ENCODE peak calls at places on chromosomes 11 and 22, in five cellular contexts. One of them, this sample, is unnamed.

GRCh38 chr11:35111171-35112055 is 27.6 kb upstream of the CD44 start:
- DNase-seq in WTC11: no peak
- DNase-seq in cardiac muscle cell: peak; percentile 94
- DNase-seq in sigmoid colon: no peak
- DNase-seq in mesothelial cell of epicardium: no peak
- DNase-seq in this sample: no peak

GRCh38 chr11:15748673-15749190 is 607.6 kb downstream of the SOX6 start:
- DNase-seq in WTC11: no peak
- DNase-seq in cardiac muscle cell: no peak
- DNase-seq in sigmoid colon: no peak
- DNase-seq in mesothelial cell of epicardium: no peak
- DNase-seq in this sample: no peak

GRCh38 chr11:128324531-128325141 is 262.7 kb downstream of the ETS1 start:
- DNase-seq in WTC11: no peak
- DNase-seq in cardiac muscle cell: no peak
- DNase-seq in sigmoid colon: no peak
- DNase-seq in mesothelial cell of epicardium: no peak
- DNase-seq in this sample: no peak

GRCh38 chr22:28942801-28943500 is 59.6 kb downstream of the ZNRF3 start:
- DNase-seq in WTC11: no peak
- DNase-seq in cardiac muscle cell: no peak
- DNase-seq in sigmoid colon: no peak
- DNase-seq in mesothelial cell of epicardium: no peak
- DNase-seq in this sample: no peak

GRCh38 chr22:34111210-34111824 is 191.0 kb upstream of the LARGE1 start:
- DNase-seq in WTC11: peak; percentile 49
- DNase-seq in cardiac muscle cell: peak; percentile 10
- DNase-seq in sigmoid colon: peak; percentile 64
- DNase-seq in mesothelial cell of epicardium: peak; percentile 47
- DNase-seq in this sample: peak; percentile 40

GRCh38 chr11:74932169-74932568 is 16.7 kb downstream of the XRRA1 start:
- DNase-seq in WTC11: no peak
- DNase-seq in cardiac muscle cell: peak; percentile 34
- DNase-seq in sigmoid colon: no peak
- DNase-seq in mesothelial cell of epicardium: no peak
- DNase-seq in this sample: no peak

GRCh38 chr11:8794677-8795103 is 112.1 kb downstream of the RPL27A start:
- DNase-seq in WTC11: no peak
- DNase-seq in cardiac muscle cell: no peak
- DNase-seq in sigmoid colon: no peak
- DNase-seq in mesothelial cell of epicardium: no peak
- DNase-seq in this sample: no peak

GRCh38 chr22:29212738-29213137 is 7.0 kb downstream of the EMID1 start:
- DNase-seq in WTC11: no peak
- DNase-seq in cardiac muscle cell: no peak
- DNase-seq in sigmoid colon: no peak
- DNase-seq in mesothelial cell of epicardium: no peak
- DNase-seq in this sample: no peak

GRCh38 chr11:19498986-19499669 is 213.5 kb upstream of the NAV2 start:
- DNase-seq in WTC11: no peak
- DNase-seq in cardiac muscle cell: peak; percentile 26
- DNase-seq in sigmoid colon: no peak
- DNase-seq in mesothelial cell of epicardium: no peak
- DNase-seq in this sample: no peak

GRCh38 chr11:57645716-57646085 is 4.0 kb downstream of the YPEL4 start:
- DNase-seq in WTC11: peak; percentile 37
- DNase-seq in cardiac muscle cell: no peak
- DNase-seq in sigmoid colon: no peak
- DNase-seq in mesothelial cell of epicardium: no peak
- DNase-seq in this sample: no peak

GRCh38 chr11:36339899-36340298 is 43.8 kb downstream of the PRR5L start:
- DNase-seq in WTC11: no peak
- DNase-seq in cardiac muscle cell: no peak
- DNase-seq in sigmoid colon: no peak
- DNase-seq in mesothelial cell of epicardium: no peak
- DNase-seq in this sample: no peak

GRCh38 chr22:21020802-21021429 is 6.0 kb downstream of the P2RX6 start:
- DNase-seq in WTC11: peak; percentile 68
- DNase-seq in cardiac muscle cell: peak; percentile 29
- DNase-seq in sigmoid colon: no peak
- DNase-seq in mesothelial cell of epicardium: no peak
- DNase-seq in this sample: no peak

GRCh38 chr11:9760180-9760550 is 96.3 kb downstream of the SWAP70 start:
- DNase-seq in WTC11: no peak
- DNase-seq in cardiac muscle cell: peak; percentile 97
- DNase-seq in sigmoid colon: peak; percentile 97
- DNase-seq in mesothelial cell of epicardium: no peak
- DNase-seq in this sample: no peak

GRCh38 chr11:9518835-9519234 is 54.6 kb upstream of the WEE1 start:
- DNase-seq in WTC11: no peak
- DNase-seq in cardiac muscle cell: no peak
- DNase-seq in sigmoid colon: no peak
- DNase-seq in mesothelial cell of epicardium: no peak
- DNase-seq in this sample: no peak

GRCh38 chr11:66081505-66081904 is 11.4 kb downstream of the PACS1 start:
- DNase-seq in WTC11: no peak
- DNase-seq in cardiac muscle cell: peak; percentile 33
- DNase-seq in sigmoid colon: peak; percentile 73
- DNase-seq in mesothelial cell of epicardium: no peak
- DNase-seq in this sample: no peak

GRCh38 chr11:111387318-111387863 is 8.3 kb upstream of the POU2AF1 start:
- DNase-seq in WTC11: no peak
- DNase-seq in cardiac muscle cell: no peak
- DNase-seq in sigmoid colon: peak; percentile 79
- DNase-seq in mesothelial cell of epicardium: no peak
- DNase-seq in this sample: no peak

GRCh38 chr11:113241190-113242051 is 73.0 kb upstream of the TTC12 start:
- DNase-seq in WTC11: no peak
- DNase-seq in cardiac muscle cell: peak; percentile 24
- DNase-seq in sigmoid colon: no peak
- DNase-seq in mesothelial cell of epicardium: no peak
- DNase-seq in this sample: no peak

GRCh38 chr11:96227244-96227643 is 115.8 kb downstream of the MAML2 start:
- DNase-seq in WTC11: no peak
- DNase-seq in cardiac muscle cell: no peak
- DNase-seq in sigmoid colon: no peak
- DNase-seq in mesothelial cell of epicardium: no peak
- DNase-seq in this sample: no peak

GRCh38 chr11:112793416-112793815 is 167.8 kb upstream of the NCAM1 start:
- DNase-seq in WTC11: no peak
- DNase-seq in cardiac muscle cell: no peak
- DNase-seq in sigmoid colon: no peak
- DNase-seq in mesothelial cell of epicardium: no peak
- DNase-seq in this sample: no peak

GRCh38 chr11:115916596-115916995 is 412.4 kb upstream of the CADM1 start:
- DNase-seq in WTC11: no peak
- DNase-seq in cardiac muscle cell: no peak
- DNase-seq in sigmoid colon: no peak
- DNase-seq in mesothelial cell of epicardium: no peak
- DNase-seq in this sample: no peak

GRCh38 chr22:25553131-25553530 is 11.3 kb upstream of the GRK3 start:
- DNase-seq in WTC11: no peak
- DNase-seq in cardiac muscle cell: no peak
- DNase-seq in sigmoid colon: no peak
- DNase-seq in mesothelial cell of epicardium: no peak
- DNase-seq in this sample: no peak

GRCh38 chr11:82405392-82405791 is 328.3 kb downstream of the FAM181B start:
- DNase-seq in WTC11: no peak
- DNase-seq in cardiac muscle cell: no peak
- DNase-seq in sigmoid colon: no peak
- DNase-seq in mesothelial cell of epicardium: no peak
- DNase-seq in this sample: no peak

GRCh38 chr11:77547863-77548551 is 41.7 kb upstream of the AQP11 start:
- DNase-seq in WTC11: peak; percentile 40
- DNase-seq in cardiac muscle cell: peak; percentile 82
- DNase-seq in sigmoid colon: no peak
- DNase-seq in mesothelial cell of epicardium: no peak
- DNase-seq in this sample: no peak

GRCh38 chr11:120413480-120413879 is 77.3 kb downstream of the ARHGEF12 start:
- DNase-seq in WTC11: no peak
- DNase-seq in cardiac muscle cell: peak; percentile 60
- DNase-seq in sigmoid colon: no peak
- DNase-seq in mesothelial cell of epicardium: no peak
- DNase-seq in this sample: no peak

GRCh38 chr22:28581020-28581419 is 98.6 kb downstream of the TTC28 start:
- DNase-seq in WTC11: no peak
- DNase-seq in cardiac muscle cell: no peak
- DNase-seq in sigmoid colon: no peak
- DNase-seq in mesothelial cell of epicardium: no peak
- DNase-seq in this sample: no peak

GRCh38 chr11:61700221-61700620 is 20.0 kb downstream of the DAGLA start:
- DNase-seq in WTC11: no peak
- DNase-seq in cardiac muscle cell: peak; percentile 60
- DNase-seq in sigmoid colon: no peak
- DNase-seq in mesothelial cell of epicardium: no peak
- DNase-seq in this sample: no peak

GRCh38 chr11:41795004-41795403 is 335.6 kb upstream of the LRRC4C start:
- DNase-seq in WTC11: no peak
- DNase-seq in cardiac muscle cell: no peak
- DNase-seq in sigmoid colon: no peak
- DNase-seq in mesothelial cell of epicardium: no peak
- DNase-seq in this sample: no peak

GRCh38 chr22:37784829-37785495 is 22.8 kb upstream of the GCAT start:
- DNase-seq in WTC11: no peak
- DNase-seq in cardiac muscle cell: no peak
- DNase-seq in sigmoid colon: no peak
- DNase-seq in mesothelial cell of epicardium: no peak
- DNase-seq in this sample: no peak

GRCh38 chr22:37781434-37782059 is 26.2 kb upstream of the GCAT start:
- DNase-seq in WTC11: peak; percentile 38
- DNase-seq in cardiac muscle cell: no peak
- DNase-seq in sigmoid colon: no peak
- DNase-seq in mesothelial cell of epicardium: no peak
- DNase-seq in this sample: no peak

GRCh38 chr22:37778370-37779009 is 29.2 kb upstream of the GCAT start:
- DNase-seq in WTC11: no peak
- DNase-seq in cardiac muscle cell: no peak
- DNase-seq in sigmoid colon: no peak
- DNase-seq in mesothelial cell of epicardium: no peak
- DNase-seq in this sample: no peak

GRCh38 chr22:37777122-37777687 is 30.5 kb upstream of the GCAT start:
- DNase-seq in WTC11: no peak
- DNase-seq in cardiac muscle cell: peak; percentile 59
- DNase-seq in sigmoid colon: peak; percentile 83
- DNase-seq in mesothelial cell of epicardium: no peak
- DNase-seq in this sample: no peak

DNA sequence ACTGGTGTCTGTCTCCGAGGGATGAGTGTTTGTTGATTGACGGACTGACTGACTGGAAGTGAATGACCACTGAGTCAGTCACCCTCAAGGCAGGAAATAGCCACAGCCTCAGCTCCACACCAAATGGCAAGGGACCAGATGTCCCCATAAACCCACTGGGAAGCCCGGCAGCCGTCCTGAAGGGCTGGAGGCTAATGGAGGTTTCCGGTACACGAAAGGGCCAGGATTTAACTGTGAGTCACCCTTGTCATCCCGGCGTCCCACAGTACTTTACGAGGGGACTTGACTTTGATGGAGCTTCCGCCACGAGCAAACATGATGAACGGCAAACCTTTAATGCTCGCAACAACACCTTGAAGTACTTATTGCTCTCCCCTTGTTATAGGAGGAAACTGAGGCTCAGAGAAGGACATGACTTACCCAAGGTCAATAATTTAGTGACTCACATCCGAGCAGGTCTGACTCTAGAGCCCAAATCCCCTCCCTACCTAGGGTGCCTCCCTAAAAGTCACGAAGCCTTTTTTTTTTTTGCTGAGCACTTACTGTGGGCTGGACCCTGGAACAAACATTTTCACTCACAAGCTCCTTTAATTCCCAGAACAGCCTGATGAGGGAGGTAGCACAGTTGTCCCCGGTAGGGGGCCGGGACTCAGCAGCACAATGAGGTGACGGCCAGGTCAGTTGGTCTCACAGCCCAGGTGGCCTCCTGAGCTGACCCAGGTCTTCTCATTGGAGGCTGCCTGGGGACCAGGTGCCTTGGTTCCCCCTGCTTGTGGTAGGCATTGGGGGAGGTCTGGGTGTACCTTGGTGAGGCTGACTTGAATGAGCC is 25.2 kb upstream of the GCAT start:
- DNase-seq in WTC11: no peak
- DNase-seq in cardiac muscle cell: no peak
- DNase-seq in sigmoid colon: no peak
- DNase-seq in mesothelial cell of epicardium: no peak
- DNase-seq in this sample: no peak
- TF ChIP-seq CTCF in WTC11: no peak
- TF ChIP-seq CTCF in cardiac muscle cell: no peak
- TF ChIP-seq CTCF in sigmoid colon: no peak
- TF ChIP-seq CTCF in mesothelial cell of epicardium: no peak
- TF ChIP-seq CTCF in this sample: no peak

GRCh38 chr11:105000167-105000566 is 22.8 kb downstream of the CASP5 start:
- DNase-seq in WTC11: peak; percentile 20
- DNase-seq in cardiac muscle cell: no peak
- DNase-seq in sigmoid colon: no peak
- DNase-seq in mesothelial cell of epicardium: no peak
- DNase-seq in this sample: no peak
- TF ChIP-seq CTCF in WTC11: peak; percentile 33
- TF ChIP-seq CTCF in cardiac muscle cell: no peak
- TF ChIP-seq CTCF in sigmoid colon: no peak
- TF ChIP-seq CTCF in mesothelial cell of epicardium: no peak
- TF ChIP-seq CTCF in this sample: no peak

DNA sequence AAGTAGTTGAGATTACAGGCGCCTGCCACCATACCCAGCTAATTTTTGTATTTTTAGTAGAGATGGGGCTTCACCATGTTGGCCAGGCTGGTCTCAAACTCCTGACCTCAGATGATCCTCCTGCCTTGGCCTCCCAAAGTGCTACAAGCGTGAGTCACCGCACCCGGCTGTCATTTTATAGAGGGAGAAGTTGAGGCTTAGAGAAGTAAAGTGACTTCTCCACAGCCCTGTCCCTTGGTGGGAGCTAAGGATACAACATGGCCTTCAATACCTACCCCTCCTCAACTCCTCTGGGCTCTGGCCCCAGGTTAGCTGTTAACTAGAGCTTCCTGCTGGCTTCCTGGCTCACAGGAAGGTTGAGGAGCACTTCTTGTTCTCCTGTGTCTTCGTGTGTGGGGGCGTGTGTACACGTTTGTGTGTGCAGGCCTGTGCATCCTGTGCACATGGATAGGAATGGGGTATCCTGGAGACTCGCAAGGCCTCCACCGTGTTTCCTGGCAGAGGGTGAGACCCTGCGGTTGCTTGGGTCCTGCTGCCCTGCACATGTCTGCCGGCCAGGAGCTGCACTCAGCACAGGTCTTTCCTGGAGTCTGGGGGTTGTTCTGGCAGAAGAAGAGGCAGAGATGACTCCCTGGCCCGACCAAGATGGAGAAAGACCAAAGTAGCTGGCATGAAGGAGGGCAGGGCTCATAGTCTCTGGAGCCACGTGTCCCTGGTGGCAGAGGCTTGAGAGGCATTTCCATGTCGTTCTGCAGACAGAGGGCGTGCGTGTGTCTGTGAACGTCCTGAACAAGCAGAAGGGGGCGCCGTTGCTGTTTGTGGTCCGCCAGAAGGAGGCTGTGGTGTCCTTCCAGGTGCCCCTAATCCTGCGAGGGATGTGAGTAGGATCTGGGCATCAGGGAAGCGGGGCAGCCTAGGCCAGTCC is 2.4 kb downstream of the SIDT2 start:
- DNase-seq in WTC11: peak; percentile 91
- DNase-seq in cardiac muscle cell: peak; percentile 81
- DNase-seq in sigmoid colon: peak; percentile 92
- DNase-seq in mesothelial cell of epicardium: peak; percentile 48
- DNase-seq in this sample: peak; percentile 75
- TF ChIP-seq CTCF in WTC11: peak; percentile 77
- TF ChIP-seq CTCF in cardiac muscle cell: peak; percentile 59
- TF ChIP-seq CTCF in sigmoid colon: peak; percentile 86
- TF ChIP-seq CTCF in mesothelial cell of epicardium: no peak
- TF ChIP-seq CTCF in this sample: peak; percentile 28

GRCh38 chr11:76205252-76206076 is 838 bp downstream of the WNT11 start:
- DNase-seq in WTC11: no peak
- DNase-seq in cardiac muscle cell: no peak
- DNase-seq in sigmoid colon: no peak
- DNase-seq in mesothelial cell of epicardium: no peak
- DNase-seq in this sample: no peak
- TF ChIP-seq CTCF in WTC11: no peak
- TF ChIP-seq CTCF in cardiac muscle cell: no peak
- TF ChIP-seq CTCF in sigmoid colon: no peak
- TF ChIP-seq CTCF in mesothelial cell of epicardium: no peak
- TF ChIP-seq CTCF in this sample: no peak